ENCODE peak calls at places on chromosomes 7 and 10, in four cellular contexts. One of them, this sample, is unnamed.
A peak's percentile ranks its signal among the peaks of the same experiment; 100 is the strongest.

GRCh38 chr10:66747451-66747850 is 178.4 kb upstream of the LRRTM3 start:
- DNase-seq in transverse colon: no peak
- DNase-seq in H1: no peak
- DNase-seq in suprapubic skin: no peak
- DNase-seq in this sample: no peak

GRCh38 chr7:125406111-125406510 is 476.5 kb upstream of the POT1 start:
- DNase-seq in transverse colon: no peak
- DNase-seq in H1: no peak
- DNase-seq in suprapubic skin: no peak
- DNase-seq in this sample: no peak

GRCh38 chr10:22742678-22743077 is 28.3 kb upstream of the PIP4K2A start:
- DNase-seq in transverse colon: no peak
- DNase-seq in H1: no peak
- DNase-seq in suprapubic skin: no peak
- DNase-seq in this sample: no peak

GRCh38 chr10:91238191-91238590 is 17.7 kb downstream of the PCGF5 start:
- DNase-seq in transverse colon: no peak
- DNase-seq in H1: no peak
- DNase-seq in suprapubic skin: no peak
- DNase-seq in this sample: no peak

GRCh38 chr7:131692131-131692960 is 135.9 kb upstream of the PODXL start:
- DNase-seq in transverse colon: peak; percentile 57
- DNase-seq in H1: peak; percentile 53
- DNase-seq in suprapubic skin: no peak
- DNase-seq in this sample: peak; percentile 82

GRCh38 chr10:14611971-14612693 is 162.6 kb downstream of the FAM107B start:
- DNase-seq in transverse colon: no peak
- DNase-seq in H1: no peak
- DNase-seq in suprapubic skin: no peak
- DNase-seq in this sample: no peak

GRCh38 chr7:28076421-28077163 is 104.0 kb downstream of the JAZF1 start:
- DNase-seq in transverse colon: no peak
- DNase-seq in H1: no peak
- DNase-seq in suprapubic skin: no peak
- DNase-seq in this sample: no peak

GRCh38 chr7:43781726-43782607 is 23.5 kb downstream of the BLVRA start:
- DNase-seq in transverse colon: no peak
- DNase-seq in H1: no peak
- DNase-seq in suprapubic skin: no peak
- DNase-seq in this sample: no peak

GRCh38 chr10:86359111-86359510 is 7.5 kb downstream of the GRID1 start:
- DNase-seq in transverse colon: no peak
- DNase-seq in H1: no peak
- DNase-seq in suprapubic skin: peak; percentile 29
- DNase-seq in this sample: no peak

GRCh38 chr10:126321455-126321854 is 66.8 kb downstream of the ADAM12 start:
- DNase-seq in transverse colon: no peak
- DNase-seq in H1: no peak
- DNase-seq in suprapubic skin: no peak
- DNase-seq in this sample: peak; percentile 53

GRCh38 chr7:38411404-38411803 is 138.0 kb upstream of the TARP start:
- DNase-seq in transverse colon: no peak
- DNase-seq in H1: no peak
- DNase-seq in suprapubic skin: no peak
- DNase-seq in this sample: no peak

GRCh38 chr10:110067960-110068770 is 60.4 kb downstream of the ADD3 start:
- DNase-seq in transverse colon: no peak
- DNase-seq in H1: no peak
- DNase-seq in suprapubic skin: no peak
- DNase-seq in this sample: no peak

GRCh38 chr7:77958436-77958835 is 159.9 kb downstream of the PHTF2 start:
- DNase-seq in transverse colon: no peak
- DNase-seq in H1: no peak
- DNase-seq in suprapubic skin: no peak
- DNase-seq in this sample: no peak

GRCh38 chr10:99834410-99834809 is 52.0 kb downstream of the ABCC2 start:
- DNase-seq in transverse colon: no peak
- DNase-seq in H1: no peak
- DNase-seq in suprapubic skin: no peak
- DNase-seq in this sample: no peak

GRCh38 chr10:84548869-84549268 is 220.5 kb downstream of the CCSER2 start:
- DNase-seq in transverse colon: no peak
- DNase-seq in H1: no peak
- DNase-seq in suprapubic skin: no peak
- DNase-seq in this sample: no peak

GRCh38 chr7:50470250-50471163 is 20.4 kb upstream of the FIGNL1 start:
- DNase-seq in transverse colon: no peak
- DNase-seq in H1: no peak
- DNase-seq in suprapubic skin: no peak
- DNase-seq in this sample: no peak

GRCh38 chr10:32948451-32948850 is 9.6 kb downstream of the ITGB1 start:
- DNase-seq in transverse colon: no peak
- DNase-seq in H1: no peak
- DNase-seq in suprapubic skin: no peak
- DNase-seq in this sample: no peak

GRCh38 chr7:150753239-150753638 is 16.0 kb downstream of the GIMAP5 start:
- DNase-seq in transverse colon: no peak
- DNase-seq in H1: no peak
- DNase-seq in suprapubic skin: no peak
- DNase-seq in this sample: no peak
- TF ChIP-seq EP300 in transverse colon: no peak
- TF ChIP-seq EP300 in H1: no peak
- TF ChIP-seq EP300 in suprapubic skin: no peak
- TF ChIP-seq EP300 in this sample: no peak

GRCh38 chr10:53370347-53370746 is 597.8 kb upstream of the MBL2 start:
- DNase-seq in transverse colon: no peak
- DNase-seq in H1: no peak
- DNase-seq in suprapubic skin: no peak
- DNase-seq in this sample: no peak
- H3K9me3 ChIP-seq in transverse colon: no peaks in the 10 kb centered on the region
- H3K9me3 ChIP-seq in H1: peaks cover 7% of the 10 kb centered on the region
- H3K9me3 ChIP-seq in suprapubic skin: peaks cover 4% of the 10 kb centered on the region
- H3K9me3 ChIP-seq in this sample: no peaks in the 10 kb centered on the region

DNA sequence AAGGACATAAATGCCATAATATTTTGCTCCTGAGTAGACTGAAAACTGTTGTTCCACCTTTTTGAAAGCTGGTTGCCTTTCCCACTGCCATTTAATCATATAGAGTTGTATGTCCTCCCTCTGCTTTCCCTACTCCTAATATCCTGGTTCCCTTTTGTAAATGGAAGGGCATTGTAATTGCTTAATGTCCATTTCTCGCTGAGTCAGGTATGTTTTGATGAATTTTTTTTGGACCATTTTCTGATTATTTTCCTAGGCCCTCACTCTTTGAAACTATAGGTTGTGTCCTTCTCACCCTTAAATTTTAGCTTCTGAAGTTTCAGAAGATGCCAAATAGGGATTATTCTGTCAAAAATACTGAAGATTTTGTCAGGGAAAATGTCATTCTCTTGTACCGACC is 45.5 kb downstream of the WAC start:
- DNase-seq in transverse colon: no peak
- DNase-seq in H1: no peak
- DNase-seq in suprapubic skin: no peak
- DNase-seq in this sample: no peak
- H3K36me3 ChIP-seq in transverse colon: no peaks in the 10 kb centered on the region
- H3K36me3 ChIP-seq in H1: no peaks in the 10 kb centered on the region
- H3K36me3 ChIP-seq in suprapubic skin: peaks cover 5% of the 10 kb centered on the region
- H3K36me3 ChIP-seq in this sample: no peaks in the 10 kb centered on the region

GRCh38 chr7:155108144-155108901 is 38.2 kb downstream of the HTR5A start:
- DNase-seq in transverse colon: no peak
- DNase-seq in H1: no peak
- DNase-seq in suprapubic skin: no peak
- DNase-seq in this sample: no peak
- TF ChIP-seq EP300 in transverse colon: no peak
- TF ChIP-seq EP300 in H1: no peak
- TF ChIP-seq EP300 in suprapubic skin: no peak
- TF ChIP-seq EP300 in this sample: no peak

GRCh38 chr7:157829491-157829890 is 492.7 kb downstream of the DNAJB6 start:
- DNase-seq in transverse colon: no peak
- DNase-seq in H1: no peak
- DNase-seq in suprapubic skin: no peak
- DNase-seq in this sample: no peak
- H3K9me3 ChIP-seq in transverse colon: no peaks in the 10 kb centered on the region
- H3K9me3 ChIP-seq in H1: no peaks in the 10 kb centered on the region
- H3K9me3 ChIP-seq in suprapubic skin: no peaks in the 10 kb centered on the region
- H3K9me3 ChIP-seq in this sample: no peaks in the 10 kb centered on the region

DNA sequence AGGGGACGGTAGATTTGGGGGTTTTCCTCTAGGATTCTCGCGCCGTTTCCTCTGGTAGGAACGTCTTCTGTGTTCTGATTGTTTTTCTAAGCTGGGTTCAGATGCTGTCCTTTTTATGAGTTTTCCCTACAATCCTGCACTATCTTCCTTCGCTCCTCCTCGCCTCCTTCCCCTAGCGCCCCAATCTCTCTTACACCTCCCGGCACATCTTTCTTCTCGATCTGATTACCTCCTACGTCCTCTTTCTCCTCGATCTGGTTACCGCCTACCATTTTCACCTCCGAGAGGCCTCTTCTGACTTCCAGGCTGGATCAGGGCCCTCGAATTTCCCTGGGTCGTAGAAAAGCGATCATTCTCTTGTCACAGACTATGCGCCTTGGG is 413 bp downstream of the BUD31 start:
- DNase-seq in transverse colon: no peak
- DNase-seq in H1: no peak
- DNase-seq in suprapubic skin: no peak
- DNase-seq in this sample: no peak
- H3K36me3 ChIP-seq in transverse colon: peaks cover 29% of the 10 kb centered on the region
- H3K36me3 ChIP-seq in H1: peaks cover 22% of the 10 kb centered on the region
- H3K36me3 ChIP-seq in suprapubic skin: peaks cover 46% of the 10 kb centered on the region
- H3K36me3 ChIP-seq in this sample: no peaks in the 10 kb centered on the region

GRCh38 chr10:97425964-97426775 is at the start of gene PGAM1:
- DNase-seq in transverse colon: peak; percentile 95
- DNase-seq in H1: peak; percentile 94
- DNase-seq in suprapubic skin: peak; percentile 96
- DNase-seq in this sample: peak; percentile 97
- TF ChIP-seq EP300 in transverse colon: no peak
- TF ChIP-seq EP300 in H1: no peak
- TF ChIP-seq EP300 in suprapubic skin: no peak
- TF ChIP-seq EP300 in this sample: peak; percentile 42

DNA sequence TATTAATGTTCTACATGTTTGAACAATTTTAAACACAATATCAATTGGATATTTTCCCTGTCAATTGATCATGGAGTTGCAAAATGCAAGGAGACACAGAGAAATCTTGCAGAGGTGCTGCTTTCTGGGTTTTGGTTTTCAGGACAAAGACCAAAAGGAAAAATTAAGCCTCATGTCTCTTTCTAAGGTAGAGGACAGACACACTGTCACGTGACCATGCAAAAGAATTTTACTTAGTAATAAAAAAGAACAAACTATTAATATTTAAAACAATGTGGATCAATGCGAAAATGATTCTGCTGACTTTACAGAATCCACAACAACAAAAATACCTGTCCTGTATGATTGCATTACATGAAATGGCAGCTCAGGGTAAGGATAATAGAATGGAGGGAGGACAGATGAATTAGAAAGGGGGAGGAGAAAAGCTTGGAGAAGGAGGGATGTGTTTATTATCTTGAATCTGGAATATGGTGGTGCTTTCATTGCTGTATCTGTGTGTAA is 493.7 kb upstream of the NUPR2 start:
- DNase-seq in transverse colon: no peak
- DNase-seq in H1: no peak
- DNase-seq in suprapubic skin: no peak
- DNase-seq in this sample: no peak
- H3K9me3 ChIP-seq in transverse colon: peaks cover 5% of the 10 kb centered on the region
- H3K9me3 ChIP-seq in H1: peaks cover 71% of the 10 kb centered on the region
- H3K9me3 ChIP-seq in suprapubic skin: peaks cover 19% of the 10 kb centered on the region
- H3K9me3 ChIP-seq in this sample: no peaks in the 10 kb centered on the region

DNA sequence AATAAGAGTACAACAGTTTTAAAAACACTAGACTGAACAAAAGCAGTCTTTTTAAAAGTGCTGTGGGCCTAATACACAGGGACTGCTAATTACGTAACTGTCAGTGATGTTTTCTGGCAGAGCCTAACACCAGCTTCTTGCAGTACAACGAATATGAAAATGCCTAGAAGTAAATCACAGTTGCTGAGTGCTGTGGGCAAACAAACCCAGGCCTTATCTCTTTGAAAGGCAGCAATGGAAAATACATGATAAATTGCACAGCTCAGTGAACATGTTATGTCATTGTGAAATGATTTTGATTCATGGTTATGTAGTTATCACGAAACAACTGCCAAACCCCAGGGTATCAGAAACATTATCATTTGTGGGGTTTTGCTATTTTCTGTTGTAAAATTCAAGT is 428.4 kb downstream of the GFRA1 start:
- DNase-seq in transverse colon: no peak
- DNase-seq in H1: no peak
- DNase-seq in suprapubic skin: no peak
- DNase-seq in this sample: no peak
- H3K36me3 ChIP-seq in transverse colon: no peaks in the 10 kb centered on the region
- H3K36me3 ChIP-seq in H1: no peaks in the 10 kb centered on the region
- H3K36me3 ChIP-seq in suprapubic skin: no peaks in the 10 kb centered on the region
- H3K36me3 ChIP-seq in this sample: no peaks in the 10 kb centered on the region

This sample was measured in ovary.